ENCODE peak calls at places on chromosomes 3 and 15, in four cellular contexts. D is SK-N-SH, A is testis, I is tibial nerve. G is an unnamed sample.

GRCh38 chr3:62260655-62261054 is 112.7 kb downstream of the FEZF2 start:
- DNase-seq in D (peak), I (no peak), A (no peak), G (no peak)

GRCh38 chr3:20537234-20537633 is 351.2 kb upstream of the SGO1 start:
- DNase-seq in A (no peak), D (no peak), I (no peak), G (no peak)

GRCh38 chr15:29107291-29107890 is 162.2 kb downstream of the NSMCE3 start:
- DNase-seq in A (no peak), D (no peak), I (no peak), G (no peak)

GRCh38 chr15:65259367-65259781 is 27.3 kb downstream of the PARP16 start:
- DNase-seq in A (peak), I (peak), D (no peak), G (no peak)

GRCh38 chr3:193176690-193177089 is 64.3 kb upstream of the PLAAT1 start:
- DNase-seq in A (no peak), I (no peak), D (no peak), G (no peak)

GRCh38 chr3:55486857-55487375 is at the start of gene WNT5A:
- DNase-seq in A (peak), D (peak), I (no peak), G (no peak)

GRCh38 chr3:151553873-151554272 is 93.0 kb upstream of the IGSF10 start:
- DNase-seq in I (no peak), A (no peak), D (no peak), G (no peak)

GRCh38 chr3:57112206-57112605 is 51.7 kb downstream of the SPATA12 start:
- DNase-seq in A (no peak), I (no peak), D (peak), G (no peak)

GRCh38 chr3:122058294-122058693 is 3.1 kb downstream of the CD86 start:
- DNase-seq in I (no peak), D (no peak), A (no peak), G (no peak)

GRCh38 chr15:88792342-88793282 is 10.6 kb upstream of the ACAN start:
- DNase-seq in I (no peak), D (no peak), A (no peak), G (no peak)

GRCh38 chr3:48419149-48419548 is 10.7 kb downstream of the PLXNB1 start:
- DNase-seq in A (no peak), I (no peak), D (no peak), G (no peak)

GRCh38 chr3:189937302-189938255 is 183.1 kb downstream of the P3H2 start:
- DNase-seq in I (no peak), D (no peak), A (no peak), G (peak)

GRCh38 chr15:57256941-57257340 is 119.4 kb upstream of the CGNL1 start:
- DNase-seq in D (no peak), I (no peak), A (no peak), G (no peak)

GRCh38 chr3:1252061-1252430 is 159.2 kb downstream of the CNTN6 start:
- DNase-seq in I (no peak), A (no peak), D (no peak), G (no peak)

GRCh38 chr15:76993114-76993715 is 1.7 kb upstream of the PSTPIP1 start:
- DNase-seq in I (no peak), A (no peak), D (no peak), G (no peak)

GRCh38 chr3:188978772-188979171 is 193.0 kb upstream of the TPRG1 start:
- DNase-seq in A (peak), I (peak), D (no peak), G (peak)

GRCh38 chr3:30644615-30645014 is 38.2 kb downstream of the TGFBR2 start:
- DNase-seq in I (peak), A (no peak), D (no peak), G (peak)

GRCh38 chr15:42148808-42149492 is 7.5 kb downstream of the PLA2G4F start:
- DNase-seq in A (no peak), I (no peak), D (no peak), G (no peak)

GRCh38 chr3:138135141-138135832 is 3.1 kb upstream of the A4GNT start:
- DNase-seq in I (no peak), A (no peak), D (no peak), G (no peak)

GRCh38 chr3:101988591-101988990 is 139.3 kb downstream of the NFKBIZ start:
- DNase-seq in I (no peak), D (no peak), A (no peak), G (no peak)

GRCh38 chr3:64214002-64214696 is 11.1 kb downstream of the PRICKLE2 start:
- DNase-seq in A (peak), I (peak), D (peak), G (peak)

GRCh38 chr3:196547067-196547466 is 21.3 kb downstream of the WDR53 start:
- DNase-seq in A (no peak), D (no peak), I (no peak), G (no peak)
- TF ChIP-seq CTCF in A (no peak), D (no peak), I (no peak), G (no peak)

GRCh38 chr3:14222900-14223594 is 44.4 kb downstream of the LSM3 start:
- DNase-seq in D (no peak), I (no peak), A (no peak), G (peak)
- TF ChIP-seq CTCF in D (no peak), I (no peak), A (no peak), G (peak)

DNA sequence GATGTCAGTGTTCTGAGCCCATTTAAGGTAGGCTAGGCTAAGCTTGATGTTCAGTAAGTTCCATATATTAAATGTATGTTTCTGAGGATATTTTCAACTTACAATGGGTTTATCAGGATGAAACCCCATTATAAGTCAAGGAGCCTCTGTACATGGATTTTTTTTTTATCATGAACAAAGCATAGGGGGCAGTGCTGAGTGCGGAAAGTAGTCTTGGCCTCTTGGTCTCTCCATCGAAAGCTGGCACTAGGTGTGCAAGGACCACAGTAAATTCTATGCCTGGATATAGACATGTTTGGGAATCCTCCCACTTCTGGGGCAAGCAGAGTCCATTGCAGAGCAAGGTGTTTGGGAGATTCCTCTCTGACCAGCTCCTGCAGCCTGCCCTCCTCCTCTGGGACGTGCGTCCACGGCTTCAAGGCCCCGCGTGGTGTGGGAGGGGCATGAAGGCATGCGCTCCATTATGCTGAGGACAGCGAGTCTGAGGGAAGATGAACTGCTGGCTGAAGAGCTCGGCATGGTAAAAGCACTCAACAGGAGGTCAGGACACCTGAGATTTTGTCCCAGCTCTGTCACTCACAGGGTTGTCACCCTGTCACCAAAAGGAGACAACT is 122.9 kb upstream of the LIPC start:
- DNase-seq in I (no peak), A (no peak), D (no peak), G (no peak)
- TF ChIP-seq CTCF in I (no peak), A (no peak), D (peak), G (peak)

GRCh38 chr3:196292281-196292923 is 4.9 kb upstream of the PCYT1A start:
- DNase-seq in I (no peak), D (no peak), A (no peak), G (no peak)

GRCh38 chr3:196284396-196284795 is 3.1 kb downstream of the PCYT1A start:
- DNase-seq in A (no peak), I (no peak), D (no peak), G (no peak)

GRCh38 chr3:196287066-196287404 is 491 bp downstream of the PCYT1A start:
- DNase-seq in D (no peak), I (no peak), A (peak), G (peak)

GRCh38 chr3:196288141-196288460 is 575 bp upstream of the PCYT1A start:
- DNase-seq in D (no peak), A (no peak), I (no peak), G (no peak)

GRCh38 chr3:196287405-196288140 is at the start of gene PCYT1A:
- DNase-seq in D (peak), I (peak), A (peak), G (peak)
- TF ChIP-seq CTCF in D (no peak), I (no peak), A (no peak), G (no peak)

GRCh38 chr15:74036271-74037170 is 42.0 kb downstream of the PML start:
- DNase-seq in D (peak), I (peak), A (peak), G (peak)
- TF ChIP-seq CTCF in D (peak), I (peak), A (peak), G (peak)

DNA sequence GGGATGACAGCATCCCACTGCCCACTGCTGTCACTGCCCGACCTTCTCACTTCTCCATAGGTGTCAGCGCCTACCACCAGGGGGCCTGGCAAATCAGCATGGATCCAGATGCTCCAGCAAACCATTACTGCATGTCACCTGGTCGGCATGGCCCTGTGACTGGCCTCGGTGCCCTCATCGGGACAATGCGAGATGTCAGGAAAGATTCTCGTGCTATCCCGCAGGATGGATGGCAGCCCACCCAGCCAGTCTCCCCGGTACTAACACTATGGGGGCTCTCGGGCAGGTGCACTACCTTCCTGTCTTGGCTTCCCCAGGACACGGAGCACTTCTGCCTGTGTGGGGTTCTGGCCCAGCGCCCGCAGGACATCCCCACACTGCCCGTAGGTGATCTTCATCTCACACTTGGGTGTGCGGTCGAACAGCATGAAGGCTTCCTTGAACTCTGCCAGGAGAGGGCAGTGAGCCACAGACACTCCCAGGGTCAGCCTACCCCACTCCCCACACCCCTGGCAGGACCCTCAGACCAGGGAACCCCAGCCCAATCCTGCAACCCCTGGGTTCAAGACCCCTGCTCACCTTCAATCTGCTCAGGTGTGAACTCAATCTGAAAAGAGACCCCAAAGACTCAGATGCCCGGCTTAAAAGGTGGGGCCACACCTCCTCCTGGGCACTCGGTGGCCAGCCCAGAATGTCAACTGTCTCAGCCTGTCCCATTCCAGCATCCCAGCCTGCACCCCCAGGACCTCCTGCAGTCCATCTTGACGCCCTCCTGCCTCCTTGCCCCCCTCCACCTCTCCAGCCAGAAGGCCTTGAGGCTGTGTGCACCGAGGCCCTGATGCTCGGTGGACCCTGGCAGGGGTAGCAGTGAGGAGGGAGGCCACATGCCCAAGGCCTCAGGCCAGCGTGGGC is 2.6 kb downstream of the MYL3 start:
- DNase-seq in I (no peak), A (peak), D (no peak), G (no peak)
- TF ChIP-seq CTCF in I (no peak), A (no peak), D (peak), G (peak)

GRCh38 chr3:71587958-71588357 is 4.4 kb upstream of the FOXP1 start:
- DNase-seq in A (no peak), D (no peak), I (no peak), G (no peak)
- TF ChIP-seq CTCF in A (no peak), D (no peak), I (no peak), G (no peak)

DNA sequence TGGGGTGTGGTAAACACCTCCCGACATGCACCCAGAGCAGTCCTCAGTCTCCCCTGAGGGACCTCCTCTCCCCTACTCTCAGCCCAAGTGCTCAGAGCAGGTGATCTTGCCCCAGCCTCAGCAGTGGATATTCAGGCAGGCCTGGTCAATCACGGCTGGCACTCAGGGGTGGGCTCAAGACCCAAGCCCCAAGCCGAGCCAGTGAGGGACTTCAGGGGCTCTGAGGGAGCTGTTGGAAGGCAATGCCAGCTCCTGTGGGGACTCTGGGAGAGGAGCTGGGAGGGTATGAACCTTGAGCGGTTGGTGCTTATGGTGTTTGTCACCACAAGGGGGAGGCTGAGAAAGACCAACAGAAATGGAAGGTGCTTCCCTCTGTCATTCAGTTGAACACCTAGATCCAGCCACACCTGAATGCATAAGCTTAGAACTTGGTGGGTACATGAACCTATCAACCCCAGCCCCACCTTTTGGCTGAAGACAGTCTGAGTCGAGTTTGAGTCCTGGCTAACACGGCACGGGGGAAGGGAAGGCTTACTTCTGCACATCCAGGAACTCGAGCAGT is 19.4 kb downstream of the ALS2CL start:
- DNase-seq in D (no peak), A (no peak), I (no peak), G (no peak)
- TF ChIP-seq CTCF in D (no peak), A (no peak), I (no peak), G (peak)